ENCODE peak calls at places on chromosomes 6 and 20, in eight cellular contexts. I is lower leg skin, M is spleen, Z is A549, Q is prostate gland, R is skeletal muscle cell, P is HFF-Myc, W is GM06990. S is an unnamed sample.

GRCh38 chr20:33443006-33443511 is 504 bp downstream of the SNTA1 start:
- DNase-seq in I (no peak), M (peak), Z (no peak), Q (no peak), R (no peak), P (no peak), W (no peak), S (no peak)

GRCh38 chr6:129849456-129849855 is 11.7 kb downstream of the TMEM244 start:
- DNase-seq in I (no peak), M (no peak), Z (peak), Q (no peak), R (no peak), P (no peak), W (no peak), S (peak)

GRCh38 chr20:7790189-7790588 is 150.1 kb downstream of the HAO1 start:
- DNase-seq in I (no peak), M (no peak), Z (no peak), Q (no peak), R (peak), P (no peak), W (no peak), S (peak)

GRCh38 chr6:133568970-133569889 is 319.7 kb upstream of the TCF21 start:
- DNase-seq in I (peak), M (no peak), Z (peak), Q (no peak), R (peak), P (no peak), W (no peak), S (peak)

GRCh38 chr20:2814587-2815051 is at the start of gene C20orf141:
- DNase-seq in I (no peak), M (no peak), Z (peak), Q (no peak), R (peak), P (peak), W (no peak), S (peak)

GRCh38 chr20:35616465-35617396 is 1.1 kb downstream of the SPAG4 start:
- DNase-seq in I (peak), M (peak), Z (peak), Q (peak), R (peak), P (peak), W (peak), S (peak)

GRCh38 chr6:169985121-169986015 is 233.9 kb downstream of the ERMARD start:
- DNase-seq in I (no peak), M (peak), Z (no peak), Q (no peak), R (no peak), P (no peak), W (no peak), S (no peak)

GRCh38 chr6:158835616-158836221 is 16.6 kb upstream of the EZR start:
- DNase-seq in I (no peak), M (peak), Z (no peak), Q (no peak), R (no peak), P (no peak), W (no peak), S (peak)

GRCh38 chr6:40806479-40806878 is 219.3 kb upstream of the LRFN2 start:
- DNase-seq in I (no peak), M (no peak), Z (no peak), Q (no peak), R (no peak), P (no peak), W (no peak), S (no peak)

GRCh38 chr20:10553326-10553984 is 118.3 kb downstream of the SLX4IP start:
- DNase-seq in I (peak), M (no peak), Z (peak), Q (peak), R (no peak), P (peak), W (no peak), S (peak)

GRCh38 chr20:17533396-17533795 is 2.2 kb upstream of the BFSP1 start:
- DNase-seq in I (peak), M (no peak), Z (peak), Q (no peak), R (peak), P (no peak), W (no peak), S (peak)

GRCh38 chr6:31004285-31004684 is 6.0 kb upstream of the MUC22 start:
- DNase-seq in I (no peak), M (no peak), Z (peak), Q (no peak), R (no peak), P (no peak), W (peak), S (no peak)

GRCh38 chr6:78533426-78533825 is 333.9 kb upstream of the IRAK1BP1 start:
- DNase-seq in I (no peak), M (no peak), Z (no peak), Q (no peak), R (peak), P (no peak), W (no peak), S (no peak)

GRCh38 chr6:140744648-140745320 is 1370.3 kb upstream of the CITED2 start:
- DNase-seq in I (no peak), M (no peak), Z (no peak), Q (no peak), R (peak), P (no peak), W (peak), S (peak)

GRCh38 chr6:105504660-105505059 is 101.8 kb upstream of the PREP start:
- DNase-seq in I (no peak), M (no peak), Z (no peak), Q (no peak), R (no peak), P (no peak), W (no peak), S (peak)

GRCh38 chr6:95767897-95768463 is 190.6 kb downstream of the MANEA start:
- DNase-seq in I (no peak), M (no peak), Z (no peak), Q (no peak), R (no peak), P (no peak), W (no peak), S (no peak)

GRCh38 chr6:35478259-35478658 is 10.1 kb downstream of the RPL10A start:
- DNase-seq in I (no peak), M (no peak), Z (no peak), Q (no peak), R (no peak), P (no peak), W (no peak), S (no peak)

GRCh38 chr6:3848380-3848779 is 793 bp upstream of the FAM50B start:
- DNase-seq in I (peak), M (no peak), Z (no peak), Q (no peak), R (no peak), P (no peak), W (no peak), S (peak)

GRCh38 chr6:105894556-105894955 is 191.6 kb upstream of the PRDM1 start:
- DNase-seq in I (no peak), M (no peak), Z (no peak), Q (no peak), R (no peak), P (no peak), W (no peak), S (peak)

GRCh38 chr6:35370124-35370741 is 27.9 kb downstream of the PPARD start:
- DNase-seq in I (peak), M (peak), Z (peak), Q (no peak), R (peak), P (peak), W (peak), S (peak)

GRCh38 chr6:43468240-43468639 is 9.1 kb upstream of the TJAP1 start:
- DNase-seq in I (no peak), M (no peak), Z (no peak), Q (no peak), R (no peak), P (no peak), W (no peak), S (no peak)

GRCh38 chr6:152952045-152952444 is 30.8 kb downstream of the FBXO5 start:
- DNase-seq in I (no peak), M (no peak), Z (no peak), Q (no peak), R (no peak), P (peak), W (no peak), S (peak)

GRCh38 chr6:7721654-7722053 is 4.2 kb upstream of the BMP6 start:
- DNase-seq in I (no peak), M (no peak), Z (peak), Q (no peak), R (no peak), P (no peak), W (no peak), S (peak)

GRCh38 chr6:143139239-143139784 is 78.6 kb downstream of the AIG1 start:
- DNase-seq in I (no peak), M (no peak), Z (no peak), Q (no peak), R (no peak), P (no peak), W (no peak), S (no peak)

GRCh38 chr6:112180095-112180820 is 74.1 kb downstream of the LAMA4 start:
- DNase-seq in I (peak), M (no peak), Z (peak), Q (peak), R (peak), P (no peak), W (no peak), S (peak)

GRCh38 chr6:37243131-37243815 is 14.3 kb upstream of the TBC1D22B start:
- DNase-seq in I (no peak), M (no peak), Z (no peak), Q (no peak), R (no peak), P (no peak), W (no peak), S (no peak)

GRCh38 chr20:57564951-57565642 is 4.2 kb downstream of the PCK1 start:
- DNase-seq in I (no peak), M (peak), Z (no peak), Q (no peak), R (no peak), P (no peak), W (no peak), S (no peak)

GRCh38 chr6:22006795-22007194 is 290.0 kb downstream of the PRL start:
- DNase-seq in I (no peak), M (no peak), Z (no peak), Q (no peak), R (no peak), P (no peak), W (no peak), S (no peak)

GRCh38 chr6:165766457-165766856 is 103.4 kb upstream of the PDE10A start:
- DNase-seq in I (no peak), M (no peak), Z (no peak), Q (no peak), R (no peak), P (no peak), W (no peak), S (no peak)

GRCh38 chr20:706366-706885 is 30.8 kb upstream of the SCRT2 start:
- DNase-seq in I (no peak), M (peak), Z (no peak), Q (no peak), R (no peak), P (no peak), W (no peak), S (no peak)

GRCh38 chr20:43583982-43584432 is 6.7 kb upstream of the IFT52 start:
- DNase-seq in I (peak), M (peak), Z (no peak), Q (no peak), R (peak), P (peak), W (no peak), S (peak)

GRCh38 chr6:155959898-155960297 is 504.3 kb upstream of the NOX3 start:
- DNase-seq in I (no peak), M (no peak), Z (no peak), Q (no peak), R (no peak), P (no peak), W (no peak), S (no peak)

GRCh38 chr6:70103798-70104197 is 199.1 kb downstream of the COL9A1 start:
- DNase-seq in I (no peak), M (no peak), Z (peak), Q (no peak), R (no peak), P (no peak), W (no peak), S (peak)

GRCh38 chr6:53112404-53112803 is 36.2 kb downstream of the GCM1 start:
- DNase-seq in I (no peak), M (no peak), Z (peak), Q (peak), R (no peak), P (no peak), W (no peak), S (no peak)

GRCh38 chr6:82775361-82775760 is 290.3 kb downstream of the UBE3D start:
- DNase-seq in I (no peak), M (no peak), Z (no peak), Q (no peak), R (no peak), P (no peak), W (no peak), S (no peak)

GRCh38 chr6:107419747-107420146 is 39.6 kb downstream of the PDSS2 start:
- DNase-seq in I (no peak), M (no peak), Z (peak), Q (no peak), R (no peak), P (no peak), W (no peak), S (peak)

GRCh38 chr6:151704383-151704782 is 103.1 kb upstream of the ESR1 start:
- DNase-seq in I (no peak), M (no peak), Z (no peak), Q (no peak), R (no peak), P (no peak), W (no peak), S (no peak)
- H3K4me3 ChIP-seq in I (no peak), M (no peak), Z (no peak), Q (no peak), R (no peak), P (no peak), W (no peak), S (no peak)

GRCh38 chr6:11380969-11381744 is 148.7 kb upstream of the NEDD9 start:
- DNase-seq in I (no peak), M (no peak), Z (no peak), Q (no peak), R (no peak), P (no peak), W (no peak), S (no peak)
- H3K4me3 ChIP-seq in I (no peak), M (peak), Z (no peak), Q (no peak), R (no peak), P (no peak), W (peak), S (no peak)

DNA sequence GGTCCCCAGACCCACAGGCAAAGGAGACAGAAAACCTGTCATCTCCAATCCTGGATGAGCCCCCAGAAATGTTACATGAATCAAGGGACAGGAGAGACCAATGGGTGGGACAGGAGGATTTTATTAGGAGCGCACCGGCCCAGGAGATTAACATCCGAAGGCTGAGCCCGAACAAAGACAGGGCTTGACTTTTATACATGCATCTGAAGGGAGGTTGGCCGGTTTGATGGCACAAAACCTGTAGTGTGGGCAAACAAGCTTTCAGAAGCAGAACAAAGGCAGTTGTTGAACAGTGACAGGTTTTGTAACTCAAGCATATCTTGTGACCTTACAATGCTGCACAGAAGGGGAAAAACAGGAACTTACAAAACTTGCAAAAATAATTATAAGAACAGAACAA is 83.9 kb upstream of the GPR6 start:
- DNase-seq in I (no peak), M (no peak), Z (no peak), Q (no peak), R (no peak), P (no peak), W (peak), S (no peak)
- H3K4me3 ChIP-seq in I (no peak), M (no peak), Z (no peak), Q (no peak), R (no peak), P (no peak), W (no peak), S (no peak)

GRCh38 chr6:147126618-147127022 is 77.6 kb upstream of the STXBP5 start:
- DNase-seq in I (no peak), M (no peak), Z (no peak), Q (no peak), R (no peak), P (no peak), W (no peak), S (no peak)

GRCh38 chr6:147127587-147127986 is 76.6 kb upstream of the STXBP5 start:
- DNase-seq in I (no peak), M (no peak), Z (no peak), Q (no peak), R (no peak), P (no peak), W (no peak), S (peak)

GRCh38 chr6:147128056-147128455 is 76.2 kb upstream of the STXBP5 start:
- DNase-seq in I (no peak), M (no peak), Z (no peak), Q (no peak), R (no peak), P (no peak), W (no peak), S (no peak)

GRCh38 chr6:147119310-147119709 is 84.9 kb upstream of the STXBP5 start:
- DNase-seq in I (no peak), M (no peak), Z (no peak), Q (no peak), R (no peak), P (no peak), W (no peak), S (no peak)

GRCh38 chr6:147122823-147123222 is 81.4 kb upstream of the STXBP5 start:
- DNase-seq in I (no peak), M (no peak), Z (no peak), Q (no peak), R (no peak), P (no peak), W (no peak), S (no peak)
- H3K4me3 ChIP-seq in I (no peak), M (no peak), Z (no peak), Q (no peak), R (no peak), P (no peak), W (no peak), S (no peak)

S was measured in fibroblast of mammary gland.